ENCODE peak calls at places on chromosomes 6 and 20, in nine cellular contexts. I is uterus, U is testis, W is A549, J is lower leg skin, P is adrenal gland, M is ovary, Q is heart left ventricle, V is HCT116. C is an unnamed sample.

GRCh38 chr6:90095788-90096187 is 200.9 kb downstream of the BACH2 start:
- DNase-seq in Q (no peak), I (no peak), P (peak), J (no peak), V (no peak), U (no peak), W (no peak), M (no peak), C (no peak)

GRCh38 chr20:58389324-58389967 is 417 bp downstream of the VAPB start:
- DNase-seq in W (peak), V (no peak), Q (no peak), I (no peak), M (no peak), J (no peak), U (peak), P (peak), C (peak)

GRCh38 chr6:25442898-25443297 is 163.7 kb downstream of the CARMIL1 start:
- DNase-seq in Q (no peak), I (no peak), J (no peak), U (no peak), V (no peak), P (no peak), M (no peak), W (no peak), C (no peak)

GRCh38 chr6:135054238-135054574 is 416 bp downstream of the HBS1L start:
- DNase-seq in P (no peak), W (peak), M (no peak), U (no peak), I (no peak), J (no peak), V (no peak), Q (no peak), C (peak)

GRCh38 chr6:15987569-15987968 is 141.3 kb upstream of the MYLIP start:
- DNase-seq in U (no peak), J (peak), M (no peak), W (no peak), P (no peak), V (no peak), I (no peak), Q (no peak), C (no peak)

GRCh38 chr6:13661647-13662046 is 46.5 kb downstream of the NOL7 start:
- DNase-seq in P (no peak), Q (no peak), V (no peak), W (no peak), J (no peak), U (no peak), I (no peak), M (no peak), C (no peak)

GRCh38 chr6:6771964-6772363 is 183.4 kb downstream of the LY86 start:
- DNase-seq in W (no peak), V (no peak), M (no peak), U (no peak), P (no peak), J (no peak), Q (no peak), I (no peak), C (no peak)

GRCh38 chr6:122996797-122997520 is 924 bp downstream of the CLVS2 start:
- DNase-seq in U (no peak), J (no peak), I (no peak), V (no peak), M (no peak), Q (no peak), W (no peak), P (no peak), C (no peak)

GRCh38 chr20:22428051-22428450 is 156.3 kb downstream of the FOXA2 start:
- DNase-seq in U (no peak), W (no peak), P (no peak), M (no peak), V (no peak), J (no peak), I (no peak), Q (no peak), C (no peak)

GRCh38 chr6:31970604-31971271 is 1.2 kb downstream of the DXO start:
- DNase-seq in I (no peak), V (no peak), U (no peak), W (no peak), J (no peak), M (peak), Q (no peak), P (peak), C (no peak)

GRCh38 chr6:20877008-20877937 is 343.0 kb downstream of the CDKAL1 start:
- DNase-seq in P (peak), V (peak), I (peak), W (peak), M (peak), U (no peak), J (peak), Q (no peak), C (peak)

GRCh38 chr6:152534541-152534940 is 102.6 kb downstream of the SYNE1 start:
- DNase-seq in V (no peak), Q (no peak), J (no peak), W (no peak), M (no peak), U (no peak), I (no peak), P (no peak), C (no peak)

GRCh38 chr20:48455606-48456360 is 372.0 kb downstream of the PREX1 start:
- DNase-seq in I (no peak), V (no peak), M (no peak), W (no peak), U (no peak), J (peak), Q (no peak), P (no peak), C (no peak)

GRCh38 chr6:74731921-74732320 is 473.9 kb downstream of the COL12A1 start:
- DNase-seq in U (no peak), J (no peak), M (no peak), I (no peak), W (no peak), Q (no peak), P (no peak), V (no peak), C (no peak)

GRCh38 chr6:142047934-142048592 is 84.7 kb upstream of the GJE1 start:
- DNase-seq in P (no peak), J (no peak), W (no peak), I (no peak), U (no peak), M (no peak), V (no peak), Q (no peak), C (no peak)

GRCh38 chr6:142871910-142872331 is 73.1 kb downstream of the HIVEP2 start:
- DNase-seq in V (no peak), I (no peak), P (no peak), Q (no peak), W (no peak), M (no peak), U (peak), J (no peak), C (peak)

GRCh38 chr6:31829633-31830492 is 2.3 kb downstream of the HSPA1B start:
- DNase-seq in J (no peak), M (peak), U (peak), Q (no peak), I (no peak), V (no peak), W (peak), P (peak), C (no peak)

GRCh38 chr6:96394727-96395126 is 126.9 kb upstream of the UFL1 start:
- DNase-seq in W (peak), J (no peak), P (peak), Q (no peak), U (peak), M (no peak), V (peak), I (no peak), C (no peak)

GRCh38 chr6:45577836-45578504 is 200.2 kb upstream of the SUPT3H start:
- DNase-seq in J (no peak), M (no peak), U (no peak), I (no peak), Q (no peak), P (no peak), W (no peak), V (no peak), C (no peak)

GRCh38 chr6:152161501-152161900 is 354.0 kb downstream of the ESR1 start:
- DNase-seq in I (no peak), U (no peak), P (no peak), Q (no peak), M (no peak), J (no peak), V (no peak), W (no peak), C (peak)

GRCh38 chr6:1473598-1473997 is 84.2 kb downstream of the FOXF2 start:
- DNase-seq in J (no peak), Q (no peak), I (no peak), V (no peak), W (no peak), U (no peak), M (no peak), P (no peak), C (no peak)

GRCh38 chr6:11575408-11576033 is 38.0 kb downstream of the TMEM170B start:
- DNase-seq in Q (no peak), V (peak), P (peak), I (peak), M (no peak), J (no peak), W (peak), U (peak), C (peak)

GRCh38 chr6:4732691-4733315 is 43.4 kb upstream of the CDYL start:
- DNase-seq in J (no peak), U (peak), P (peak), W (peak), Q (peak), V (peak), M (peak), I (peak), C (peak)

GRCh38 chr6:21163110-21163837 is 430.3 kb upstream of the SOX4 start:
- DNase-seq in J (no peak), Q (no peak), I (no peak), M (no peak), U (no peak), V (peak), P (no peak), W (no peak), C (peak)

GRCh38 chr6:99467509-99468106 is 42.5 kb upstream of the PNISR start:
- DNase-seq in J (no peak), W (peak), U (no peak), M (no peak), V (no peak), P (no peak), I (no peak), Q (no peak), C (no peak)

GRCh38 chr20:20237093-20237959 is 130.6 kb upstream of the INSM1 start:
- DNase-seq in W (peak), V (peak), I (no peak), Q (no peak), M (no peak), J (no peak), U (peak), P (peak), C (peak)

GRCh38 chr6:21953831-21954801 is 342.7 kb downstream of the PRL start:
- DNase-seq in W (no peak), M (no peak), I (peak), J (no peak), P (no peak), Q (no peak), U (no peak), V (no peak), C (no peak)

GRCh38 chr6:34474754-34475153 is 8.9 kb downstream of the PACSIN1 start:
- DNase-seq in W (no peak), I (no peak), U (no peak), M (no peak), Q (no peak), J (no peak), V (no peak), P (no peak), C (no peak)

GRCh38 chr6:34475167-34476047 is 9.5 kb downstream of the PACSIN1 start:
- DNase-seq in M (no peak), J (no peak), U (no peak), V (no peak), P (no peak), I (no peak), W (no peak), Q (no peak), C (no peak)

GRCh38 chr6:34476941-34477340 is 11.1 kb downstream of the PACSIN1 start:
- DNase-seq in P (no peak), V (no peak), Q (peak), M (no peak), W (no peak), U (no peak), J (no peak), I (no peak), C (no peak)

GRCh38 chr6:34476462-34476861 is 10.6 kb downstream of the PACSIN1 start:
- DNase-seq in P (no peak), Q (no peak), M (no peak), J (no peak), I (no peak), W (no peak), V (no peak), U (no peak), C (no peak)

GRCh38 chr6:34476048-34476328 is 10.1 kb downstream of the PACSIN1 start:
- DNase-seq in V (no peak), I (no peak), J (no peak), U (no peak), P (peak), M (no peak), W (no peak), Q (no peak), C (no peak)
- TF ChIP-seq POLR2A in V (no peak), I (no peak), J (no peak), U (no peak), P (no peak), M (no peak), W (no peak), Q (no peak), C (no peak)

DNA sequence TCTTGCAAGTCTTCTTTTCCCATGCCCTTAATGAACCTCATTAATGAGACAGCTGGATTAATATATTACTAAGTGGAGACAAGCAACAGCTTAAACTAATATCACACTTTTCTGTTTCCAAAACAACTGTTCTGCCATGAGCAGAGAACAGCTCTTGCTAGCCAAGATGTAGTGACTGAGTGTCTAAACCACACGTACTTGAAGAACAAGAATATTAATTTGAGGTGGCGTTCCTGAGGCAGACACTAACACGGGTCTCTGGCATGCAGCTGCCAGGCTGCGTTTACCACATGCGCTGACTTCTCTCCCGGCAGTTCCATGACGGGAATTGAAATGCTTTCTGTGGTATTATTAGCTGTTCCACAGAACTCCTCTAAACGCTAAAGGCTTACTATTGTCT is 80.6 kb downstream of the FNDC1 start:
- DNase-seq in V (no peak), U (no peak), P (no peak), Q (no peak), J (no peak), I (no peak), M (no peak), W (no peak), C (no peak)
- TF ChIP-seq POLR2A in V (no peak), U (no peak), P (no peak), Q (no peak), J (no peak), I (no peak), M (no peak), W (no peak), C (no peak)

DNA sequence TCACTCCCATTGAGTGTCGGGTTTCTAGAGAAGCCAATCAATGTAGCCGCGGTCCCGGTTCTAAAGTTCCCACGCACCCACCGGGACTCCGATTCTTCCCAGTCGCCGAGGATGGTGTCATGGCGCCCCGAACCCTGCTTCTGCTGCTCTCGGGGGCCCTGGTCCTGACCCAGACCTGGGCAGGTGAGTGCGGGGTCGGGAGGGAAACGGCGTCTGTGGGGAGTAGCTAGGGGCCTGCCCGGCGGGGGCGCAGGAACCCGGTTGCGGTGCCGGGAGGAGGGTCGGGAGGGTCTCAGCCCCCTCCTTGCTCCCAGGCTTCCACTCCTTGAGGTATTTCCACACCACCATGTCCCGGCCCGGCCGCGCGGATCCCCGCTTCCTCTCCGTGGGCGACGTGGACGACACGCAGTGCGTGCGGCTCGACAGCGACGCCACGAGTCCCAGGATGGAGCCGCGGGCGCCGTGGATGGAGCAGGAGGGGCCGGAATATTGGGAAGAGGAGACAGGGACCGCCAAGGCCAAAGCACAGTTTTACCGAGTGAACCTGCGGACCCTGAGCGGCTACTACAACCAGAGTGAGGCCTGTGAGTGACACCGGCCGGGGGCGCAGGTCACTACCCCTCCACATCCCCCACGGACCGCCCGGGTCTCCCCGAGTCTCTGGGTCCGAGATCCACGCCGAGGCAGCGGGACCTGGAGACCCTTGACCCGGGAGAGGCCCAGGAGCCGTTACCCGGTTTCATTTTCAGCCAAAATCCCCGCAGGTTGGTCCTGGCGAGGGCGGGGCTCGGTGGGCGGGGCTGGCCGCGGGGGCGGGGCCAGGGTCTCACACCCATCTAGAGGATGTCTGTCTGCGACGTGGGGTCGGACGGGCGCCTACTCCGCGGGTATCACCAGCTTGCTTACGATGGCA is 35.2 kb upstream of the HLA-G start:
- DNase-seq in Q (peak), U (peak), W (no peak), V (no peak), M (peak), J (peak), I (peak), P (peak), C (no peak)
- TF ChIP-seq POLR2A in Q (no peak), U (no peak), W (no peak), V (no peak), M (no peak), J (no peak), I (no peak), P (no peak), C (no peak)

DNA sequence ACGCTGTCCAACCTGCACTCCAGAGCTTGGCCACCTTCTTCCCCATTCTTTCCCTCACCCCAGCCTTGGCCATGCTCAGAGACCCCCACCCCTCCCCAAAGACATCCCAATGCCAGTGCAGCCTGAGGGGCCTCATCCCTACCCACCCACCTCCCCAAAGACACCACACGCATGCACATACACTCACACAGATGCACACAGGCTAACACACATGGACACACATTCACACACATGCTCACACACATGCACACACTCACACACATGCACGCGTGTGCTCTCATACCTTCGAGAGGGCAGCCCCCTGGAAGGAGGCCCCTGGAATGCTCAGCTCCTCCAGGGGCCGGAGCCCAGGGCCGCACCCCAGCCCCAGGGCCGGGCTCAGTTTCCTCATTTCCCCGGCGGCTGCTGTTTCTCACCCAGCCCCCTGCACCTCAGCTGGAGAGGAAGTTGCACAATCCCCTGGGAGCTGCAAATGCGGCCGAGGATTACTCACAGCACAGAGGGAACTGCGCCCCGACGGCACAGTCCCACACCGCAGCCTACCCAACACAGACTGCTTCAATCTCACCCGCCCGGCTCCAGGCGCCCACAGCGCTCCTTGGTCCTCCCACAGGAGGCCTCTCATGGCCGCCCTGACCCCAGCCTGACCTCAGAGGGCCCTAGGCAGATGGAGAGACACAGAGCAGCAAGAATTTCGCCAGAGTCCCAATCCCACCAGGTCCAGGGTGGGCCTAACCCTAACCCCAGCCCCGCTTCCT is 12.1 kb downstream of the TFEB start:
- DNase-seq in Q (peak), W (peak), M (no peak), U (peak), P (peak), V (no peak), J (peak), I (peak), C (peak)
- TF ChIP-seq POLR2A in Q (no peak), W (peak), M (no peak), U (no peak), P (no peak), V (no peak), J (no peak), I (no peak), C (no peak)